ENCODE peak calls at places on chromosomes 1 and 21, in four cellular contexts. X, M, S and U are unnamed samples.

GRCh38 chr21:42040411-42041180 is 30.4 kb upstream of the ZBTB21 start:
- DNase-seq in X (no peak), M (peak; percentile 99), S (peak; percentile 99), U (peak; percentile 90)

GRCh38 chr1:39391741-39392679 is 99.4 kb upstream of the BMP8A start:
- DNase-seq in M (peak; percentile 95), S (peak; percentile 94), X (no peak), U (peak; percentile 31)

GRCh38 chr1:201282931-201283829 is at the start of gene PKP1:
- DNase-seq in X (no peak), S (peak; percentile 100), M (peak; percentile 73), U (no peak)

GRCh38 chr1:208089971-208090755 is 154.0 kb downstream of the PLXNA2 start:
- DNase-seq in S (no peak), M (peak; percentile 61), X (no peak), U (no peak)

GRCh38 chr1:234626391-234626790 is 16.4 kb upstream of the IRF2BP2 start:
- DNase-seq in X (no peak), M (no peak), S (no peak), U (no peak)

GRCh38 chr1:9844106-9844505 is 20.3 kb upstream of the CLSTN1 start:
- DNase-seq in M (peak; percentile 66), S (no peak), X (no peak), U (no peak)

GRCh38 chr1:234727018-234727757 is 117.2 kb upstream of the IRF2BP2 start:
- DNase-seq in M (no peak), S (peak; percentile 33), X (peak; percentile 65), U (peak; percentile 62)

GRCh38 chr1:111202366-111202706 is 1.9 kb upstream of the DENND2D start:
- DNase-seq in M (no peak), S (peak; percentile 76), X (no peak), U (peak; percentile 49)

GRCh38 chr21:18228060-18228739 is 16.4 kb upstream of the CHODL start:
- DNase-seq in M (no peak), S (no peak), X (no peak), U (no peak)

GRCh38 chr1:18999287-18999852 is 42.9 kb upstream of the IFFO2 start:
- DNase-seq in X (no peak), S (peak; percentile 27), M (peak; percentile 38), U (no peak)

GRCh38 chr1:164320780-164321683 is 238.0 kb upstream of the PBX1 start:
- DNase-seq in M (peak; percentile 41), X (no peak), S (no peak), U (no peak)

GRCh38 chr21:45868086-45868485 is 113.5 kb upstream of the COL6A1 start:
- DNase-seq in X (no peak), M (no peak), S (no peak), U (no peak)

GRCh38 chr21:34724857-34725195 is 56.0 kb downstream of the CLIC6 start:
- DNase-seq in S (no peak), X (no peak), M (peak; percentile 44), U (no peak)

GRCh38 chr1:23620605-23621004 is 61.3 kb upstream of the ID3 start:
- DNase-seq in X (no peak), S (no peak), M (no peak), U (no peak)

GRCh38 chr1:30662291-30662840 is 61.0 kb downstream of the MATN1 start:
- DNase-seq in M (no peak), X (no peak), S (no peak), U (no peak)

GRCh38 chr1:162422662-162423375 is 10.9 kb upstream of the SH2D1B start:
- DNase-seq in X (no peak), S (no peak), M (no peak), U (no peak)

GRCh38 chr1:46152021-46152420 is 19.6 kb upstream of the PIK3R3 start:
- DNase-seq in M (peak; percentile 83), X (no peak), S (no peak), U (no peak)

GRCh38 chr1:206672844-206673758 is 11.6 kb upstream of the MAPKAPK2 start:
- DNase-seq in M (no peak), S (no peak), X (no peak), U (no peak)

GRCh38 chr21:39670741-39671140 is 58.0 kb downstream of the B3GALT5 start:
- DNase-seq in S (no peak), M (no peak), X (no peak), U (no peak)

GRCh38 chr1:161229896-161230295 is 4.0 kb downstream of the TOMM40L start:
- DNase-seq in S (no peak), M (no peak), X (no peak), U (no peak)

GRCh38 chr1:111448482-111448917 is 556 bp downstream of the WDR77 start:
- DNase-seq in S (peak; percentile 34), M (peak; percentile 66), X (no peak), U (peak; percentile 18)

GRCh38 chr1:190138266-190138665 is 339.4 kb downstream of the BRINP3 start:
- DNase-seq in X (no peak), S (peak; percentile 50), M (no peak), U (no peak)

GRCh38 chr1:190144650-190145049 is 333.0 kb downstream of the BRINP3 start:
- DNase-seq in X (no peak), S (no peak), M (no peak), U (no peak)

GRCh38 chr1:190138711-190139110 is 339.0 kb downstream of the BRINP3 start:
- DNase-seq in S (no peak), M (no peak), X (no peak), U (no peak)

DNA sequence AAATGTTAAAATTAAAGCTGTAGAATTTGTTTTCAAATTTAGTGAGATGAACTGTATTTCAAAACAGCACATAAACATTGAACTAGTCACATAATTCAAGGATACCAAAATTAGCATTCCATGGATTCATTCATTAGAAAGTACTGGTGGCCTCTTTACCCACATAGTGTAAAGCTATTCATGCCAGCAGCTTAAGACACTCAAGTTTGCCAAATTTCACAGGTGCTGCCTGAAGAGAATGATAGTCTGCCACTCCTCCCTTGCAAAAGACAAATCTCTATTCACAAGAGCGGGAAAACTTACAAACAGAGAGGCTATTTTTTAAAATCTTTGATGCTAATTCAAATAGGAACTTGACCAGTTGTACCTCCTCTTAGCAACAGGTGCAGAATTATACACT is 337.0 kb downstream of the BRINP3 start:
- DNase-seq in X (no peak), M (no peak), S (no peak), U (no peak)
- TF ChIP-seq EZH2 in X (no peak), M (no peak), S (no peak), U (no peak)

GRCh38 chr1:54268714-54269297 is 68.8 kb downstream of the MRPL37 start:
- DNase-seq in S (no peak), M (no peak), X (no peak), U (no peak)

GRCh38 chr1:54272772-54273091 is 72.8 kb downstream of the MRPL37 start:
- DNase-seq in S (no peak), X (no peak), M (no peak), U (no peak)

GRCh38 chr1:54272134-54272533 is 72.2 kb downstream of the MRPL37 start:
- DNase-seq in M (no peak), S (no peak), X (no peak), U (no peak)

GRCh38 chr1:54271341-54271740 is 71.4 kb downstream of the MRPL37 start:
- DNase-seq in S (no peak), X (no peak), M (no peak), U (no peak)

GRCh38 chr1:54270543-54270942 is 70.6 kb downstream of the MRPL37 start:
- DNase-seq in M (no peak), S (no peak), X (no peak), U (no peak)
- H3K27ac ChIP-seq in M (no peak overlapping the region), S (no peak overlapping the region), X (no peak overlapping the region), U (no peak overlapping the region)

GRCh38 chr1:84995484-84996334 is 1.2 kb downstream of the MCOLN2 start:
- DNase-seq in M (no peak), S (peak; percentile 11), X (no peak), U (no peak)

GRCh38 chr1:85001742-85002141 is 4.8 kb upstream of the MCOLN2 start:
- DNase-seq in S (no peak), X (no peak), M (no peak), U (no peak)

GRCh38 chr1:84998642-84999280 is 1.8 kb upstream of the MCOLN2 start:
- DNase-seq in S (peak; percentile 41), X (no peak), M (peak; percentile 18), U (no peak)

GRCh38 chr1:84996846-84997666 is at the start of gene MCOLN2:
- DNase-seq in S (peak; percentile 57), X (no peak), M (peak; percentile 65), U (no peak)

GRCh38 chr1:84997667-84998600 is 1.0 kb upstream of the MCOLN2 start:
- DNase-seq in M (peak; percentile 60), S (peak; percentile 14), X (no peak), U (no peak)
- TF ChIP-seq EZH2 in M (no peak), S (no peak), X (no peak), U (no peak)

GRCh38 chr1:196654271-196654670 is 2.4 kb downstream of the CFH start:
- DNase-seq in S (no peak), M (no peak), X (no peak), U (no peak)
- H3K27ac ChIP-seq in S (no peak overlapping the region), M (no peak overlapping the region), X (no peak overlapping the region), U (no peak overlapping the region)

DNA sequence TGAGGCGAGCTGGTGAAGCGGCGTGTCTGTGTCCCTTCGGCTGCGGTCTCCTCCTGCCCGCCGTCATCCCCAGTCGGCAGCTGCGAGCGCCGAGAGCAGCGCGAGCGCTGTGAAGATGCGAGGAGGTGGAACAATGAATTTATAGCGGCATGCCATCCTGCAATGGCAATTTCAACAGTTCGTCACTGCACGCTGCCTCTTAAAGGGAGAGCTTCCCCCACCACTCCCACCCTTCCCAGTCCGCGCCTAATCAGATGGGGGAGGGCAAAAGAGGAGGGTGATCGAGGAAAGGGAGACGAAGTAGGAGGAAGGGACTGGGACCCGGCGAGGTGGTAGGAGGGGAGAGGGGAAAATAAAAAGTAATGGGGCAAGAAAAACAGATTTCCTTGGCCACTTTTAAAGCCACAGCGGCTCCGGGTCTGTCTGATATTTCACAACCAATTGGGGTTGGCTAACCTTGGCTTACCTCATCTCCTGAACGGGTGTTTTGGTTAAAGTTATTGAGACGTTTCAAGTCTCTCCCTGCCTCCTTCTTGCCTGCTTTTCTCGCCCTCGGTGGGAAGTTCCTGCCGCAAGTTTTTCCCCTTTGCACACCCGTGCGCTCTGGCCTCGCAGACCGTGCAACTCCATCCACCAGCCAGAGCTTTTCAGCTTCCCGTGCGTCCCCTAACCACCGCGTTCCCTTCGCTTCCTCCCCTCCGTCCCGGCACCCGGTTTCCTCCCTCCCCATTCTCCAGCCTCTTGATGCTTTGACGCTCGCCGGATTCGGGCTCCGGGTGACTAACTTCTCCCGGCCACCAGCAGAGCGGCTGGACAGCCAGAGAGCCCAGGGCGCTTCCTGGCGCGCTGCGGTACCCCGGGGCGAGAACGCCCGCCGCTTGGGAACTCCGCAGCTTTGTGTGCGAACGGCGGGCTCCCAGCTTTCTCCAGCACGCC is at the start of gene ADAMTS5:
- DNase-seq in S (peak; percentile 14), X (no peak), M (peak; percentile 92), U (no peak)
- TF ChIP-seq EZH2 in S (peak; percentile 54), X (no peak), M (no peak), U (no peak)

DNA sequence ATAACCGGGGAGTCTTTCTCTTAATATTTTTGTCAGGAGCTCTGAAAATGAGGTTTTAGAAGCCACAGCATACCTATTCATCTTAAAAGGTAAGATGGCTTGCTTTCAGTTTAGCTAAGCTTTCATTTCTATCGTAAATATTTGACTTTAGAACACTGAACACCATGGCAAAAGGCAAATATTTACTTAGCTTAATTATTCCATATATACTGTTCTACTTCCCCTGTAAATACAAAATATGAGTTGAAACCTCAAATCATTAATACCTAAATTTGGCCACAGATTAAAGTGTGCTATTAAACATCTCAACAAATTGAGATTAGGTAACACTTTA is 136.2 kb downstream of the RERE start:
- DNase-seq in X (no peak), S (peak; percentile 28), M (no peak), U (no peak)
- H3K27ac ChIP-seq in X (peak overlapping the region; percentile 23), S (peak overlapping the region; percentile 4), M (no peak overlapping the region), U (no peak overlapping the region)

GRCh38 chr1:205456383-205456867 is 580 bp upstream of the BLACAT1 start:
- DNase-seq in M (no peak), X (no peak), S (no peak), U (no peak)
- TF ChIP-seq EZH2 in M (no peak), X (no peak), S (peak; percentile 97), U (no peak)